ENCODE peak calls at places on chromosomes 5 and 9, in eight cellular contexts. One of them, this sample, is unnamed. For H3K4me1, the result is how much of the 10 kb centered on the place peaks cover.

GRCh38 chr5:88602584-88602983 is 280.4 kb downstream of the MEF2C start:
- DNase-seq in MM.1S: peak
- DNase-seq in Peyer's patch: peak
- DNase-seq in A549: no peak
- DNase-seq in lower lobe of right lung: no peak
- DNase-seq in IMR-90: no peak
- DNase-seq in stomach: no peak
- DNase-seq in upper lobe of left lung: peak
- DNase-seq in this sample: peak

GRCh38 chr9:3827175-3827574 is 301.4 kb upstream of the RFX3 start:
- DNase-seq in lower lobe of right lung: peak
- DNase-seq in IMR-90: no peak
- DNase-seq in MM.1S: no peak
- DNase-seq in upper lobe of left lung: no peak
- DNase-seq in stomach: peak
- DNase-seq in A549: no peak
- DNase-seq in Peyer's patch: no peak
- DNase-seq in this sample: peak

GRCh38 chr5:116573279-116573616 is 1.4 kb downstream of the SEMA6A start:
- DNase-seq in lower lobe of right lung: peak
- DNase-seq in MM.1S: no peak
- DNase-seq in upper lobe of left lung: peak
- DNase-seq in stomach: peak
- DNase-seq in Peyer's patch: peak
- DNase-seq in A549: peak
- DNase-seq in IMR-90: no peak
- DNase-seq in this sample: peak

GRCh38 chr5:177335043-177335700 is 16.3 kb downstream of the LMAN2 start:
- DNase-seq in lower lobe of right lung: peak
- DNase-seq in MM.1S: no peak
- DNase-seq in upper lobe of left lung: no peak
- DNase-seq in stomach: no peak
- DNase-seq in A549: no peak
- DNase-seq in IMR-90: no peak
- DNase-seq in Peyer's patch: no peak
- DNase-seq in this sample: no peak

GRCh38 chr5:32753765-32754164 is 42.6 kb downstream of the NPR3 start:
- DNase-seq in MM.1S: no peak
- DNase-seq in Peyer's patch: no peak
- DNase-seq in stomach: no peak
- DNase-seq in A549: no peak
- DNase-seq in lower lobe of right lung: no peak
- DNase-seq in IMR-90: peak
- DNase-seq in upper lobe of left lung: no peak
- DNase-seq in this sample: no peak

GRCh38 chr5:50365615-50366251 is 75.4 kb downstream of the EMB start:
- DNase-seq in MM.1S: no peak
- DNase-seq in A549: no peak
- DNase-seq in Peyer's patch: no peak
- DNase-seq in upper lobe of left lung: no peak
- DNase-seq in IMR-90: no peak
- DNase-seq in stomach: no peak
- DNase-seq in lower lobe of right lung: no peak
- DNase-seq in this sample: no peak

GRCh38 chr9:21803674-21804048 is 1.2 kb downstream of the MTAP start:
- DNase-seq in A549: no peak
- DNase-seq in IMR-90: no peak
- DNase-seq in upper lobe of left lung: no peak
- DNase-seq in Peyer's patch: no peak
- DNase-seq in lower lobe of right lung: no peak
- DNase-seq in MM.1S: no peak
- DNase-seq in stomach: no peak
- DNase-seq in this sample: no peak

GRCh38 chr5:132459983-132460834 is 30.4 kb downstream of the IRF1 start:
- DNase-seq in A549: no peak
- DNase-seq in upper lobe of left lung: no peak
- DNase-seq in stomach: peak
- DNase-seq in MM.1S: no peak
- DNase-seq in lower lobe of right lung: peak
- DNase-seq in IMR-90: no peak
- DNase-seq in Peyer's patch: peak
- DNase-seq in this sample: peak

GRCh38 chr5:153707626-153708025 is 217.2 kb downstream of the GRIA1 start:
- DNase-seq in IMR-90: no peak
- DNase-seq in Peyer's patch: no peak
- DNase-seq in lower lobe of right lung: no peak
- DNase-seq in MM.1S: no peak
- DNase-seq in upper lobe of left lung: no peak
- DNase-seq in stomach: no peak
- DNase-seq in A549: no peak
- DNase-seq in this sample: no peak

GRCh38 chr9:136222896-136223266 is 18.0 kb upstream of the LHX3 start:
- DNase-seq in upper lobe of left lung: no peak
- DNase-seq in Peyer's patch: no peak
- DNase-seq in A549: no peak
- DNase-seq in IMR-90: no peak
- DNase-seq in stomach: no peak
- DNase-seq in MM.1S: no peak
- DNase-seq in lower lobe of right lung: no peak
- DNase-seq in this sample: no peak

GRCh38 chr9:121776009-121776738 is 124.7 kb downstream of the DAB2IP start:
- DNase-seq in Peyer's patch: no peak
- DNase-seq in upper lobe of left lung: no peak
- DNase-seq in MM.1S: no peak
- DNase-seq in stomach: no peak
- DNase-seq in lower lobe of right lung: peak
- DNase-seq in A549: no peak
- DNase-seq in IMR-90: no peak
- DNase-seq in this sample: no peak

DNA sequence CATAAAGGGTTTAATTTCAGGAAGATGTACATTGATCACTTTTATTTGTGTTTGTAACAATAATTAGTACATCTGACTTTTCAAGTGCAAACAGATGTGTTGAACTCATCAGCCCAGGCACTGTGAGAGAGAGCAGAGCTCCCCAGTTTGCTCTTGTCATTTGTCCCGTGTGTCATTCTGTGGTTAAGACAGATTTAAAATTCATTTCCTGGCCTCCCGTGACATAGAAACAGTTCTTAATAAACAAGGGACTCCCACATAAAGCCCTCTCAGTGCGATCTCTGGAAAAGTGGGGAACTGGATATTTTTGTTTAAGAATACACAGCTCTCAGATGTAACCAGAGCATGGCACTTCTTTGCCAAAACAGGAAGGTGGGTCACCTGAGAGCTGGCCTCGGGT is 58.6 kb downstream of the PRKACG start:
- DNase-seq in IMR-90: no peak
- DNase-seq in lower lobe of right lung: no peak
- DNase-seq in stomach: no peak
- DNase-seq in upper lobe of left lung: no peak
- DNase-seq in A549: no peak
- DNase-seq in MM.1S: peak
- DNase-seq in Peyer's patch: no peak
- DNase-seq in this sample: no peak
- H3K4me1 ChIP-seq in IMR-90: under half
- H3K4me1 ChIP-seq in lower lobe of right lung: under half
- H3K4me1 ChIP-seq in stomach: under half
- H3K4me1 ChIP-seq in upper lobe of left lung: under half
- H3K4me1 ChIP-seq in A549: under half
- H3K4me1 ChIP-seq in MM.1S: under half
- H3K4me1 ChIP-seq in Peyer's patch: under half
- H3K4me1 ChIP-seq in this sample: under half

GRCh38 chr9:133739408-133740280 is 1.5 kb upstream of the SARDH start:
- DNase-seq in stomach: no peak
- DNase-seq in upper lobe of left lung: peak
- DNase-seq in lower lobe of right lung: no peak
- DNase-seq in IMR-90: no peak
- DNase-seq in A549: no peak
- DNase-seq in Peyer's patch: no peak
- DNase-seq in MM.1S: no peak
- DNase-seq in this sample: peak

GRCh38 chr9:133740891-133741290 is 2.7 kb upstream of the SARDH start:
- DNase-seq in IMR-90: no peak
- DNase-seq in MM.1S: no peak
- DNase-seq in Peyer's patch: no peak
- DNase-seq in stomach: no peak
- DNase-seq in upper lobe of left lung: peak
- DNase-seq in A549: no peak
- DNase-seq in lower lobe of right lung: no peak
- DNase-seq in this sample: no peak

GRCh38 chr9:133742251-133742650 is 4.1 kb upstream of the SARDH start:
- DNase-seq in Peyer's patch: no peak
- DNase-seq in IMR-90: no peak
- DNase-seq in A549: no peak
- DNase-seq in stomach: no peak
- DNase-seq in lower lobe of right lung: no peak
- DNase-seq in MM.1S: no peak
- DNase-seq in upper lobe of left lung: no peak
- DNase-seq in this sample: no peak

GRCh38 chr9:133741716-133742115 is 3.6 kb upstream of the SARDH start:
- DNase-seq in A549: no peak
- DNase-seq in lower lobe of right lung: no peak
- DNase-seq in stomach: no peak
- DNase-seq in IMR-90: no peak
- DNase-seq in upper lobe of left lung: no peak
- DNase-seq in Peyer's patch: no peak
- DNase-seq in MM.1S: no peak
- DNase-seq in this sample: no peak

DNA sequence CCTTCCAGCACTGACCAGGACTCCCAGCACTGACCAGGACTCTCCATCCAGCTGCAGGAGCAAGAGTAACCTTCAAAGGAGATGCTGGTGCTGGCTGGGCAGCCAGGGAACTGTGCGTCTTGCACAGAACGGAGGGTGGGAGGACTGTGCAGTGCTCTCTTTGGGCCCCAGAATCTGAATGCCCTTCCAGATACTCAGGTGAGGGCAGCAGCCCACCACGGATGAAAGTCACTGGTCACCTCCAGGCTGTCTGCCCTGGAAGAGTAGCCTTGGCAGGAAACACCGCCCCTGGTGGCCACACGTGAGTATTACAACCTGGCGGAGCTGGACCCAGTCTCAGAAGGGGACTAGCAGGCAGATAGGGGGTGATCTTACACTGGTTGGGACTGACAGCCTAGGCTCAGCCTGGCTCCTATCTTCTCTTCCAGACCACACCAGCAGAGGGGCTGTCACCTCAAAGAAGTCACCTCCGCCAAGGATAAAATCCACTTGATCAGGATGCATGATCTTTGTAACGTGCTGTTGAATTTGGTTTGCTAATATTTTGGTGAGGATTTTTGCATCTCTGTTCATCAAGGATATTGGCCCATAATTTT is 4.8 kb upstream of the SARDH start:
- DNase-seq in MM.1S: peak
- DNase-seq in Peyer's patch: peak
- DNase-seq in IMR-90: peak
- DNase-seq in A549: peak
- DNase-seq in upper lobe of left lung: no peak
- DNase-seq in stomach: peak
- DNase-seq in lower lobe of right lung: peak
- DNase-seq in this sample: peak
- H3K4me3 ChIP-seq in MM.1S: no peak
- H3K4me3 ChIP-seq in Peyer's patch: no peak
- H3K4me3 ChIP-seq in IMR-90: no peak
- H3K4me3 ChIP-seq in A549: no peak
- H3K4me3 ChIP-seq in upper lobe of left lung: no peak
- H3K4me3 ChIP-seq in stomach: no peak
- H3K4me3 ChIP-seq in lower lobe of right lung: no peak
- H3K4me3 ChIP-seq in this sample: no peak

DNA sequence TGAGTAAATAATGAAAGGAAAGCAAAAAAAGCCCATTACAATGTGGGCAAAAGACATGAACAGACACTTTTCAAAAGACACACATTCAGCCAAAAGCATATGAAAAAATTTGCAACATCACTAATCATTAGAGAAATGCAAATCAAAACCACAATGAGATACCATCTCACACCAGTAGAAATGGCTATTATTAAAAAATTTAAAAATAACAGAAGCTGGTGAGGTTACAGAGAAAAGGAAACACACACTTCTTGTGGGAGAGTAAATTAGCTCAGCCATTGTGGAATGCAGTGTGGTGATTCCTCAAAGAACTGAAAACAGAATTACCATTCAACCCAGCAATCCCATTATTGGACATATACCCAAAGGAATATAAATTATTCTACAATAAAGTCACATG is 585.2 kb upstream of the TUSC1 start:
- DNase-seq in Peyer's patch: no peak
- DNase-seq in MM.1S: peak
- DNase-seq in A549: no peak
- DNase-seq in lower lobe of right lung: no peak
- DNase-seq in stomach: no peak
- DNase-seq in upper lobe of left lung: no peak
- DNase-seq in IMR-90: no peak
- DNase-seq in this sample: no peak
- H3K27ac ChIP-seq in Peyer's patch: no peak
- H3K27ac ChIP-seq in MM.1S: no peak
- H3K27ac ChIP-seq in A549: peak
- H3K27ac ChIP-seq in lower lobe of right lung: no peak
- H3K27ac ChIP-seq in stomach: no peak
- H3K27ac ChIP-seq in upper lobe of left lung: no peak
- H3K27ac ChIP-seq in IMR-90: no peak
- H3K27ac ChIP-seq in this sample: no peak

DNA sequence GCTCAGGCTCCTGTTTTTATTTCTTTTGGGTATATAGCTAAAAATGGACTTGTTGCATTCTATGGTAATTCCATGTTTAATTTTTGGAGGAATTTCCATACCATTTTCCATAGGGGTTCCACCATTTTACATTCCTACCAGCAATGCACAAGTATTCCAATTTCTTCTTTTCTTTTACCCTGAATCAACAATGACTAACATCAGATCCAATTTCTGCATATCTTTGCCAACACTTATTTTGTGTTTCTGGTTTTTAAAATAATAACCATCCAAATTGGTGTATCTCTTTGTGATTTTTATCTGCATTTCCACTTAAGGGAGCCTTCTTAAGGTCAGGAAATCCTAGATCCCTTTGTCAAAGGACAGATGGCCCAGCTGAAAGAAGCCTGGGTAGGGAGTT is 29.5 kb upstream of the SMU1 start:
- DNase-seq in upper lobe of left lung: no peak
- DNase-seq in Peyer's patch: no peak
- DNase-seq in lower lobe of right lung: no peak
- DNase-seq in MM.1S: no peak
- DNase-seq in A549: no peak
- DNase-seq in IMR-90: peak
- DNase-seq in stomach: no peak
- DNase-seq in this sample: no peak
- H3K4me1 ChIP-seq in upper lobe of left lung: under half
- H3K4me1 ChIP-seq in Peyer's patch: under half
- H3K4me1 ChIP-seq in lower lobe of right lung: under half
- H3K4me1 ChIP-seq in MM.1S: under half
- H3K4me1 ChIP-seq in A549: under half
- H3K4me1 ChIP-seq in IMR-90: under half
- H3K4me1 ChIP-seq in stomach: under half
- H3K4me1 ChIP-seq in this sample: under half